ENCODE peak calls at places on chromosomes 5 and 9, in ten cellular contexts. S is A549, K is heart right ventricle, W is prostate gland, I is spleen, L is body of pancreas, X is AG10803, E is endothelial cell, T is stomach, Z is glutamatergic neuron. V is an unnamed sample.

GRCh38 chr5:139481580-139482049 is 943 bp downstream of the STING1 start:
- DNase-seq in X (peak), S (no peak), K (peak), W (no peak), Z (no peak), L (no peak), E (no peak), T (no peak), I (peak), V (no peak)

GRCh38 chr9:88716636-88717035 is 181.7 kb downstream of the NXNL2 start:
- DNase-seq in T (no peak), S (no peak), E (no peak), K (no peak), X (peak), W (no peak), I (no peak), L (no peak), Z (no peak), V (no peak)

GRCh38 chr5:94577466-94578245 is 40.7 kb downstream of the KIAA0825 start:
- DNase-seq in L (no peak), Z (no peak), E (no peak), X (peak), I (no peak), W (no peak), S (no peak), T (no peak), K (no peak), V (no peak)

GRCh38 chr9:115046786-115047185 is 71.2 kb downstream of the TNC start:
- DNase-seq in Z (no peak), K (no peak), E (no peak), X (no peak), S (no peak), I (no peak), W (no peak), T (no peak), L (no peak), V (no peak)

GRCh38 chr9:107390806-107391205 is 98.8 kb downstream of the KLF4 start:
- DNase-seq in W (no peak), K (no peak), E (no peak), L (no peak), I (no peak), X (peak), T (no peak), S (no peak), Z (no peak), V (no peak)

GRCh38 chr9:126482361-126483044 is 131.2 kb upstream of the LMX1B start:
- DNase-seq in T (no peak), X (peak), E (peak), W (no peak), K (no peak), S (no peak), Z (peak), I (peak), L (no peak), V (peak)

GRCh38 chr9:34047864-34048729 is 590 bp downstream of the UBAP2 start:
- DNase-seq in S (peak), L (peak), K (peak), W (peak), T (peak), X (no peak), I (no peak), Z (peak), E (peak), V (peak)

GRCh38 chr5:73642296-73642695 is 16.3 kb downstream of the ARHGEF28 start:
- DNase-seq in T (no peak), K (no peak), E (no peak), W (no peak), X (no peak), S (no peak), L (no peak), I (no peak), Z (no peak), V (no peak)

GRCh38 chr9:125421156-125421555 is 159.5 kb downstream of the GAPVD1 start:
- DNase-seq in S (no peak), T (no peak), I (no peak), W (no peak), E (no peak), Z (no peak), X (no peak), K (no peak), L (no peak), V (no peak)

GRCh38 chr5:102536323-102536928 is 37.6 kb upstream of the SLCO6A1 start:
- DNase-seq in K (no peak), X (peak), W (no peak), T (no peak), L (no peak), S (peak), I (no peak), E (no peak), Z (no peak), V (no peak)

GRCh38 chr9:131276107-131276888 is at the start of gene FAM78A:
- DNase-seq in E (peak), S (no peak), Z (peak), I (peak), K (no peak), W (no peak), T (peak), X (peak), L (no peak), V (no peak)

GRCh38 chr9:114836769-114837168 is 30.9 kb upstream of the TNFSF15 start:
- DNase-seq in L (no peak), W (no peak), Z (no peak), K (no peak), X (peak), S (no peak), T (no peak), E (no peak), I (no peak), V (no peak)

GRCh38 chr9:135758056-135758455 is 56.1 kb downstream of the KCNT1 start:
- DNase-seq in E (no peak), T (no peak), S (no peak), I (no peak), W (no peak), L (no peak), Z (no peak), K (no peak), X (no peak), V (no peak)

GRCh38 chr9:97565262-97565661 is 63.8 kb downstream of the TMOD1 start:
- DNase-seq in L (no peak), X (no peak), I (peak), W (no peak), S (no peak), K (no peak), E (no peak), T (no peak), Z (no peak), V (no peak)

GRCh38 chr9:126984969-126985368 is 70.4 kb downstream of the RALGPS1 start:
- DNase-seq in Z (no peak), X (peak), L (no peak), S (peak), I (no peak), T (peak), E (no peak), K (no peak), W (no peak), V (no peak)

GRCh38 chr9:87606921-87607521 is 109.4 kb downstream of the DAPK1 start:
- DNase-seq in W (no peak), T (no peak), I (no peak), X (peak), Z (no peak), L (no peak), E (no peak), K (no peak), S (peak), V (no peak)

GRCh38 chr5:87243161-87243877 is 24.4 kb upstream of the RASA1 start:
- DNase-seq in W (no peak), Z (no peak), K (no peak), T (no peak), I (no peak), L (no peak), E (no peak), S (peak), X (peak), V (no peak)

GRCh38 chr5:109250533-109251329 is 159.0 kb downstream of the PJA2 start:
- DNase-seq in Z (peak), I (no peak), X (no peak), T (no peak), S (no peak), L (no peak), E (no peak), W (no peak), K (no peak), V (no peak)
- TF ChIP-seq CTCF in Z (no peak), I (no peak), X (no peak), T (no peak), S (no peak), L (no peak), E (no peak), W (no peak), K (no peak), V (no peak)

GRCh38 chr5:111667128-111667756 is 89.8 kb downstream of the NREP start:
- DNase-seq in W (no peak), I (no peak), L (no peak), S (no peak), X (no peak), E (no peak), K (no peak), T (no peak), Z (no peak), V (no peak)

GRCh38 chr5:111672126-111672525 is 84.9 kb downstream of the NREP start:
- DNase-seq in L (no peak), E (no peak), T (no peak), X (no peak), S (no peak), W (no peak), K (no peak), I (no peak), Z (no peak), V (no peak)

GRCh38 chr5:111673896-111674626 is 82.9 kb downstream of the NREP start:
- DNase-seq in K (no peak), L (no peak), T (no peak), E (no peak), W (no peak), X (no peak), S (no peak), I (no peak), Z (no peak), V (no peak)

GRCh38 chr5:111668713-111669112 is 88.3 kb downstream of the NREP start:
- DNase-seq in X (peak), E (no peak), T (no peak), Z (no peak), I (no peak), K (no peak), L (no peak), W (no peak), S (no peak), V (no peak)

GRCh38 chr5:111670826-111671492 is 86.0 kb downstream of the NREP start:
- DNase-seq in X (no peak), L (no peak), E (no peak), K (no peak), Z (no peak), S (no peak), I (no peak), T (no peak), W (no peak), V (no peak)
- TF ChIP-seq CTCF in X (peak), L (no peak), E (no peak), K (no peak), Z (no peak), S (no peak), I (no peak), T (no peak), W (no peak), V (peak)

GRCh38 chr5:141094481-141095262 is at the start of gene PCDHB2:
- DNase-seq in S (peak), Z (peak), L (no peak), X (peak), K (peak), E (peak), I (no peak), W (peak), T (no peak), V (peak)
- TF ChIP-seq CTCF in S (peak), Z (peak), L (no peak), X (peak), K (peak), E (peak), I (no peak), W (peak), T (no peak), V (peak)

DNA sequence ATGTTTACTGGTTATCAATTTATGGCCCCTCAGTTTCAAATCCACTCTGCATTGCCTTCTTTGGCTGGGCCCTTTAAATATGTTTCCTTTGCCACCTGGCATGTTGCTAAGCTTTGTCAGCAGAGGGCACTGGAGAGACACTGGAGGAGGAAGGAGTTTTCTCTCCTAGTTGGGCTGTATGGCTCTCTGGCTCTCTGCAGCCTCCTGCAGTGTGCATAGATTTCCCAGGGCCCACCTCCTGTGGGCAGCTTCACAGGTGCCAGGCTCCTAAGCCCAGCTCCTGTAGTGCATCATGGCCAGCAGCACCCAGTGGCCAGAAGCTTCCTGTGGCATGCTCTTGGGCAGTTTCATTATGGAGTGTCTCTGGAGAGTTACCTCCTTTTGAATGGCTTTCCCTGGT is 23.3 kb downstream of the CAVIN4 start:
- DNase-seq in X (peak), Z (peak), I (no peak), E (peak), T (peak), L (peak), S (peak), W (peak), K (peak), V (peak)
- TF ChIP-seq CTCF in X (peak), Z (peak), I (peak), E (peak), T (no peak), L (peak), S (peak), W (no peak), K (peak), V (peak)

GRCh38 chr5:133453825-133454224 is 158.5 kb downstream of the FSTL4 start:
- DNase-seq in X (no peak), L (no peak), T (no peak), K (no peak), S (no peak), I (no peak), W (no peak), E (no peak), Z (no peak), V (no peak)
- TF ChIP-seq CTCF in X (no peak), L (no peak), T (no peak), K (no peak), S (no peak), I (no peak), W (no peak), E (no peak), Z (no peak), V (no peak)

GRCh38 chr5:154829589-154830218 is 20.7 kb downstream of the FAXDC2 start:
- DNase-seq in I (no peak), X (no peak), W (peak), L (no peak), T (peak), Z (no peak), E (no peak), K (no peak), S (peak), V (no peak)
- TF ChIP-seq CTCF in I (no peak), X (no peak), W (no peak), L (no peak), T (no peak), Z (no peak), E (no peak), K (no peak), S (no peak), V (no peak)

GRCh38 chr9:116733010-116733641 is 46.0 kb downstream of the TRIM32 start:
- DNase-seq in K (no peak), X (no peak), S (no peak), L (no peak), E (no peak), T (no peak), I (no peak), W (no peak), Z (no peak), V (no peak)

GRCh38 chr9:116741742-116742141 is 54.6 kb downstream of the TRIM32 start:
- DNase-seq in X (no peak), I (no peak), T (no peak), E (no peak), Z (no peak), L (no peak), S (no peak), W (no peak), K (no peak), V (no peak)

GRCh38 chr9:116736406-116736805 is 49.3 kb downstream of the TRIM32 start:
- DNase-seq in K (no peak), S (no peak), E (no peak), T (no peak), Z (no peak), W (no peak), L (no peak), X (no peak), I (no peak), V (no peak)

GRCh38 chr9:116741106-116741740 is 54.1 kb downstream of the TRIM32 start:
- DNase-seq in I (no peak), K (no peak), E (no peak), S (no peak), T (no peak), Z (no peak), X (no peak), L (no peak), W (no peak), V (no peak)

GRCh38 chr9:116737137-116737546 is 50.0 kb downstream of the TRIM32 start:
- DNase-seq in L (peak), K (peak), W (peak), Z (peak), X (peak), T (peak), I (peak), S (peak), E (peak), V (peak)
- TF ChIP-seq CTCF in L (peak), K (peak), W (peak), Z (peak), X (peak), T (no peak), I (peak), S (peak), E (peak), V (peak)

GRCh38 chr9:137243626-137244485 is 2.8 kb downstream of the TUBB4B start:
- DNase-seq in L (no peak), I (no peak), S (no peak), Z (no peak), T (no peak), W (no peak), X (no peak), K (no peak), E (no peak), V (no peak)

GRCh38 chr9:137245450-137246421 is 4.6 kb downstream of the TUBB4B start:
- DNase-seq in T (no peak), S (no peak), I (no peak), L (no peak), K (no peak), Z (no peak), E (no peak), X (no peak), W (no peak), V (no peak)

GRCh38 chr9:137242329-137243204 is 1.5 kb downstream of the TUBB4B start:
- DNase-seq in L (no peak), T (no peak), S (no peak), I (no peak), Z (no peak), X (no peak), K (no peak), E (no peak), W (no peak), V (no peak)

GRCh38 chr9:137247135-137247915 is 3.8 kb upstream of the STPG3 start:
- DNase-seq in Z (no peak), W (no peak), S (no peak), E (no peak), L (no peak), I (no peak), X (no peak), T (no peak), K (no peak), V (no peak)

GRCh38 chr9:137244486-137245449 is 3.7 kb downstream of the TUBB4B start:
- DNase-seq in X (no peak), K (no peak), I (no peak), Z (no peak), S (no peak), T (no peak), L (no peak), E (no peak), W (no peak), V (no peak)
- TF ChIP-seq CTCF in X (no peak), K (no peak), I (no peak), Z (no peak), S (no peak), T (no peak), L (no peak), E (no peak), W (no peak), V (no peak)